ENCODE peak calls at places on chromosomes 3 and 15, in four cellular contexts. N is HFFc6; B is activated CD8-positive, alpha-beta memory T cell treated with anti-CD3 and anti-CD28 coated beads, Interleukin-2, amount 50 U/mL, for 4 hours; Q is kidney epithelial cell. T is an unnamed sample.

GRCh38 chr15:29039466-29040366 is 153.9 kb downstream of the APBA2 start:
- DNase-seq in B (no peak), N (no peak), Q (no peak), T (no peak)

GRCh38 chr15:39947401-39948197 is 13.7 kb downstream of the EIF2AK4 start:
- DNase-seq in N (no peak), B (no peak), Q (no peak), T (no peak)

GRCh38 chr15:34055868-34056595 is 17.0 kb upstream of the AVEN start:
- DNase-seq in Q (peak), B (no peak), N (peak), T (no peak)

GRCh38 chr3:48279926-48280325 is 39.0 kb downstream of the ZNF589 start:
- DNase-seq in B (no peak), Q (no peak), N (no peak), T (no peak)

GRCh38 chr3:196127308-196128040 is 45.6 kb upstream of the TFRC start:
- DNase-seq in B (no peak), Q (no peak), N (no peak), T (no peak)

GRCh38 chr3:169460035-169460434 is 203.5 kb downstream of the MECOM start:
- DNase-seq in B (no peak), N (no peak), Q (no peak), T (no peak)

GRCh38 chr3:172221550-172221949 is 182.2 kb downstream of the FNDC3B start:
- DNase-seq in N (peak), B (no peak), Q (no peak), T (no peak)

GRCh38 chr3:119401502-119402440 is 61.6 kb downstream of the TMEM39A start:
- DNase-seq in B (no peak), Q (no peak), N (no peak), T (peak)

GRCh38 chr3:135231646-135232625 is 436.9 kb downstream of the EPHB1 start:
- DNase-seq in N (no peak), Q (no peak), B (no peak), T (no peak)

GRCh38 chr3:108822167-108822897 is at the start of gene TRAT1:
- DNase-seq in Q (no peak), N (no peak), B (no peak), T (no peak)

GRCh38 chr15:45522179-45522930 is at the start of gene SLC30A4:
- DNase-seq in N (peak), Q (no peak), B (peak), T (peak)

GRCh38 chr3:88032245-88032644 is 26.6 kb downstream of the CGGBP1 start:
- DNase-seq in Q (no peak), N (no peak), B (no peak), T (no peak)

GRCh38 chr3:118810499-118811035 is 224.1 kb downstream of the IGSF11 start:
- DNase-seq in B (no peak), N (no peak), Q (no peak), T (no peak)

GRCh38 chr15:99703603-99704443 is 29.4 kb downstream of the LYSMD4 start:
- DNase-seq in Q (peak), N (peak), B (no peak), T (no peak)

GRCh38 chr15:83288381-83288801 is 3.9 kb upstream of the BNC1 start:
- DNase-seq in N (no peak), Q (no peak), B (no peak), T (no peak)